ENCODE peak calls at places on chromosomes 16 and 17, in seven cellular contexts. K is stimulated activated CD4-positive, alpha-beta T cell treated with anti-CD3 and anti-CD28 coated beads, Interleukin-2, amount 100 ng/mL, for 24 hours; D is activated gamma-delta T cell treated with anti-CD3 and anti-CD28 coated beads, Interleukin-2, amount 50 U/mL, for 16 hours; G is hepatic stellate cell; O is Daoy; V is COR-L47; C is KG1. E is an unnamed sample.

GRCh38 chr17:15660077-15660476 is 24.0 kb downstream of the TRIM16 start:
- DNase-seq in K (no peak), D (no peak), G (no peak), O (no peak), V (no peak), C (no peak), E (no peak)

GRCh38 chr17:74960739-74961342 is 11.7 kb downstream of the HID1 start:
- DNase-seq in K (peak), D (no peak), G (peak), O (peak), V (no peak), C (peak), E (peak)

GRCh38 chr17:7988750-7989178 is 13.7 kb upstream of the GUCY2D start:
- DNase-seq in K (peak), D (peak), G (peak), O (peak), V (peak), C (peak), E (peak)

GRCh38 chr16:8878523-8878911 is 3.6 kb upstream of the LITAFD start:
- DNase-seq in K (no peak), D (no peak), G (peak), O (peak), V (no peak), C (no peak), E (peak)

GRCh38 chr17:64133546-64134215 is 3.7 kb upstream of the ERN1 start:
- DNase-seq in K (no peak), D (no peak), G (peak), O (peak), V (peak), C (peak), E (peak)

GRCh38 chr17:360141-360705 is 7.6 kb upstream of the RPH3AL start:
- DNase-seq in K (no peak), D (no peak), G (no peak), O (no peak), V (no peak), C (no peak), E (no peak)

GRCh38 chr17:79834575-79835469 is 4.4 kb downstream of the CBX4 start:
- DNase-seq in K (peak), D (no peak), G (no peak), O (no peak), V (no peak), C (no peak), E (no peak)

GRCh38 chr17:8359769-8360168 is 16.7 kb downstream of the KRABD2 start:
- DNase-seq in K (no peak), D (no peak), G (peak), O (peak), V (no peak), C (no peak), E (peak)

GRCh38 chr17:4043862-4044261 is 79.6 kb upstream of the ATP2A3 start:
- DNase-seq in K (peak), D (peak), G (no peak), O (no peak), V (no peak), C (no peak), E (no peak)

E was measured in M059J.